ENCODE peak calls at places on chromosomes 4 and X, in five cellular contexts. X, T, C, G and W are unnamed samples.

GRCh38 chr4:123821861-123822260 is 425.3 kb downstream of the SPRY1 start:
- DNase-seq in G (no peak), X (peak; percentile 45), T (no peak), C (no peak), W (peak; percentile 28)

GRCh38 chrX:109797311-109797975 is 64.4 kb upstream of the ACSL4 start:
- DNase-seq in X (peak; percentile 1), C (no peak), T (no peak), G (no peak), W (peak; percentile 54)

GRCh38 chrX:10833299-10834169 is 213.1 kb upstream of the MID1 start:
- DNase-seq in C (peak; percentile 19), G (peak; percentile 18), T (peak; percentile 16), X (peak; percentile 2), W (peak; percentile 10)

GRCh38 chr4:83219344-83219990 is 65.1 kb downstream of the COQ2 start:
- DNase-seq in G (peak; percentile 39), C (peak; percentile 14), T (no peak), X (no peak), W (no peak)

GRCh38 chr4:20420916-20421315 is 169.2 kb downstream of the SLIT2 start:
- DNase-seq in T (no peak), C (no peak), G (no peak), X (no peak), W (no peak)

GRCh38 chrX:132413459-132413858 is 75.4 kb downstream of the MBNL3 start:
- DNase-seq in G (no peak), T (peak; percentile 13), C (no peak), X (no peak), W (peak; percentile 82)

GRCh38 chrX:24055043-24055356 is 244 bp downstream of the EIF2S3 start:
- DNase-seq in T (no peak), X (no peak), G (no peak), C (no peak), W (no peak)

GRCh38 chr4:114208747-114209146 is 229.3 kb upstream of the ARSJ start:
- DNase-seq in T (no peak), X (peak; percentile 60), G (no peak), C (no peak), W (no peak)

GRCh38 chr4:2248044-2248780 is 6.3 kb upstream of the HAUS3 start:
- DNase-seq in G (no peak), T (no peak), X (no peak), C (no peak), W (no peak)

GRCh38 chrX:71998836-71999509 is 88.3 kb downstream of the NHSL2 start:
- DNase-seq in G (no peak), T (peak; percentile 11), C (no peak), X (peak; percentile 39), W (peak; percentile 12)

GRCh38 chr4:164872481-164872880 is 4.5 kb upstream of the APELA start:
- DNase-seq in X (no peak), C (no peak), T (no peak), G (no peak), W (no peak)

GRCh38 chrX:14029039-14029424 is 660 bp downstream of the GEMIN8 start:
- DNase-seq in T (no peak), C (no peak), G (no peak), X (peak; percentile 15), W (no peak)

GRCh38 chr4:26789208-26789607 is 71.4 kb upstream of the STIM2 start:
- DNase-seq in C (no peak), G (peak; percentile 14), T (no peak), X (no peak), W (no peak)

GRCh38 chr4:143019351-143019750 is 165.4 kb upstream of the USP38 start:
- DNase-seq in T (no peak), G (no peak), X (no peak), C (no peak), W (no peak)